ENCODE peak calls at places on chromosomes 13 and 19, in four cellular contexts. G is HepG2, P is K562, F is H1. X is an unnamed sample.

GRCh38 chr19:39671739-39672363 is 16.1 kb downstream of the LGALS16 start:
- DNase-seq in P (peak), F (peak), G (peak), X (peak)

GRCh38 chr13:74449811-74450524 is 315.8 kb upstream of the KLF12 start:
- DNase-seq in F (no peak), P (no peak), G (no peak), X (no peak)

GRCh38 chr19:40262422-40262821 is 22.7 kb downstream of the AKT2 start:
- DNase-seq in G (no peak), P (no peak), F (no peak), X (no peak)

GRCh38 chr19:50460161-50460765 is 16.0 kb upstream of the EMC10 start:
- DNase-seq in P (no peak), G (peak), F (no peak), X (peak)

GRCh38 chr19:5073153-5073844 is 104.4 kb downstream of the KDM4B start:
- DNase-seq in F (no peak), P (no peak), G (no peak), X (no peak)

GRCh38 chr19:41870401-41870873 is 6.6 kb upstream of the CD79A start:
- DNase-seq in F (no peak), G (no peak), P (no peak), X (no peak)

GRCh38 chr19:44640518-44640917 is 3.2 kb upstream of the PVR start:
- DNase-seq in F (no peak), G (no peak), P (no peak), X (no peak)

GRCh38 chr13:75256922-75257321 is 225.0 kb downstream of the TBC1D4 start:
- DNase-seq in P (peak), G (peak), F (no peak), X (no peak)

GRCh38 chr19:43826787-43827754 is at the start of gene ZNF283:
- DNase-seq in F (peak), G (peak), P (peak), X (peak)

GRCh38 chr13:32894589-32895001 is 121.6 kb upstream of the KL start:
- DNase-seq in F (no peak), P (no peak), G (no peak), X (no peak)

GRCh38 chr13:75803175-75803611 is 167.1 kb downstream of the LMO7 start:
- DNase-seq in P (no peak), F (peak), G (no peak), X (no peak)

GRCh38 chr13:55244991-55245644 is 1895.6 kb upstream of the PRR20A start:
- DNase-seq in G (peak), P (peak), F (peak), X (no peak)

GRCh38 chr13:40680659-40681323 is 14.3 kb upstream of the FOXO1 start:
- DNase-seq in G (no peak), F (peak), P (no peak), X (no peak)

GRCh38 chr13:42337808-42338600 is 66.1 kb downstream of the AKAP11 start:
- DNase-seq in P (no peak), G (no peak), F (no peak), X (no peak)

GRCh38 chr13:42330991-42331390 is 59.0 kb downstream of the AKAP11 start:
- DNase-seq in G (no peak), P (no peak), F (no peak), X (no peak)

GRCh38 chr13:42334329-42334706 is 62.4 kb downstream of the AKAP11 start:
- DNase-seq in G (no peak), P (no peak), F (peak), X (no peak)

GRCh38 chr13:42329239-42329638 is 57.3 kb downstream of the AKAP11 start:
- DNase-seq in P (no peak), G (no peak), F (no peak), X (no peak)

GRCh38 chr13:42333613-42334328 is 61.8 kb downstream of the AKAP11 start:
- DNase-seq in G (peak), P (peak), F (no peak), X (peak)
- TF ChIP-seq PHF8 in G (no peak), P (no peak), F (no peak), X (no peak)

GRCh38 chr19:35501684-35502083 is 11.4 kb upstream of the KRTDAP start:
- DNase-seq in G (no peak), F (no peak), P (no peak), X (no peak)

GRCh38 chr19:35498984-35499383 is 8.7 kb upstream of the KRTDAP start:
- DNase-seq in P (peak), F (no peak), G (no peak), X (no peak)

GRCh38 chr19:35500611-35501010 is 10.3 kb upstream of the KRTDAP start:
- DNase-seq in G (no peak), F (no peak), P (no peak), X (no peak)

GRCh38 chr19:35505956-35506355 is 7.5 kb downstream of the DMKN start:
- DNase-seq in P (no peak), G (no peak), F (no peak), X (no peak)

DNA sequence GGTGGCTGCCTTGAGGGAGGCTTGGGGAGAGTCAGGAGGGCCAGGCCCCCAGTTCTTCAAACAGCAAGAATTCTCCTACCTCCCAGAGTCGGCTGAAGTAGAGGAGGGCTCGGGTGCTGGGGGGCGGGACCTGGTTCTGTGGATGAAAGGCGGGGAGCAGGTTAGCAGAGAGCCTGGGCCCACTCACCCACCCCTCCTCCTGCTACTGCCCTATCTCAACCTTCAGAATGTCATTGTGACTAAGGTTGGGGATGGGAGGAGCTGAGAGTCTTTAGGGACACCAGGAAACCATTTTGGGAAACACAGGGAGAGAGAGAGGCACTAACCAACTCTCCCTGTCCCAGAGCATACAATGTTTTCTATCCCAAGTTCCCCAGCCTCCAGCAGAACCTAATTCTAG is 10.7 kb downstream of the DMKN start:
- DNase-seq in G (no peak), P (no peak), F (no peak), X (no peak)
- TF ChIP-seq PHF8 in G (no peak), P (no peak), F (no peak), X (no peak)

GRCh38 chr13:97256343-97256783 is 34.2 kb downstream of the MBNL2 start:
- DNase-seq in P (peak), G (peak), F (no peak), X (peak)
- TF ChIP-seq PHF8 in P (no peak), G (no peak), F (no peak), X (no peak)

DNA sequence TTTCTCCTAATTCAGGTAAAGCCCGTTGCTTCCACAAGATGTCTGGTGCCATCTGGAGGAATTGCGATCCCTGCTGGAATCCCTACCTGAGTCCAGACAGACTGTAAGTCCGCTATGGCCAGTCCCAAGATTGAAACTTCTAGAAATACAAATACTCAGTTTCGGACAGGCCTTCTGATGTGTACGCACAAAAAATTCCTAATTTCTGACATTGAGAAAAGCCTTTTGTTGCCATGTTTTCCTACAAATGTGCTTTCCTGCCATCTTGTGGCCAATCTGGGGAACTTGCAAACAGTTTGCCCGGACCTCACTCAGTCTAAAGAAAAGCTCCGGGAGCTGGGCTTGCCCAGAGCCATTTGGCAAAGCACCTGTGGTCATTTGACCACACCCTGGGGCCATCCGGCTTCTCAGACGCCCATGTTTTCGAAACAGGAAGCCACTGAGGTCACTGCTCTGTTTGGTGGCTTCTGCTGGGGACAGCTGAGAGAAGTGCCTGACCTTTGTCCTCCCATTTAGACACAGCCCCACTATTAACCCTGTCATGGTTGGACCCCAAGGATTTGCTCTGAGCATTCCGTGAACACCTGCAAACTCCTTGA is 79.4 kb downstream of the SLC15A1 start:
- DNase-seq in G (peak), P (peak), F (peak), X (peak)
- TF ChIP-seq PHF8 in G (no peak), P (no peak), F (no peak), X (no peak)

GRCh38 chr13:100837611-100838010 is 163.0 kb upstream of the TMTC4 start:
- DNase-seq in G (no peak), P (no peak), F (no peak), X (no peak)

GRCh38 chr13:100836696-100837095 is 162.1 kb upstream of the TMTC4 start:
- DNase-seq in G (no peak), F (no peak), P (no peak), X (no peak)

DNA sequence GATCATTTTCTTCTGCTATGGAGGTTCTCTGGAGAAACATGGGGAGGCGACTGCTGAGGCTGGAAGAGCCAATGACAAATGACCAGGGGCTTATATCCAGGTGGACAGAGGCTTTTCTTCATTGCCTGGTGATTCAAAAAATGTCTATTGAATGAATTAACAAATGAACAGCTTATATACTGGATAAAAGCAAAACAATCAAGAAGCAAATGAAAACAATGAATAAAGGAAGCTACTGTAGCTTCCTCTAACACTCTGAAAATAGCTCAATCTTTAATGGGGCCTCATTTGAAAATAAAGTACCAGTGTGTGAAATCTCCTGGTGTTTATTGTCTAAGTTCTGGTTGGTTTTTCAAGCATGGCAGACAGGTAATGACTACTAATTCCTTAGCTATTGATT is 167.5 kb upstream of the TMTC4 start:
- DNase-seq in F (no peak), G (no peak), P (no peak), X (no peak)
- TF ChIP-seq PHF8 in F (no peak), G (no peak), P (no peak), X (no peak)

DNA sequence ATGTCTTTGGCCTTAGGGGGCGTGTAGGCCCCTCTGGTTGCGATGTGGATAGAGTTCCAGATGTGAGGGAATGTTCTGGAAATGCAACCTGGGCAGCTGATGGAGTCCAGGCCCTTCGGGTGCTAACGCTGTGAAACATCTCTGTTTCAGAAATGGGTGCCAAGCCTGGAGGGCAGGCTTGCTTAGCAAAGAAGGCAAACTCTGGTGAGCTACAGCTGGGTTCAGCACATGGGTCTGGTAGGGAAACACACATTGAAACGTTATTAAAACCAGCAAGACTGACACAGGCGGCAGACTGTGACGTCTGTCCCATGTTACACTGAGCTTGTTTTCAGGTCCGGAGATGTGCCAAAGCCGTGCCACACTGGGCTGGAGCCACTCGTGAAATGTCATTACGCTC is 8.6 kb upstream of the CDC16 start:
- DNase-seq in F (no peak), P (no peak), G (no peak), X (no peak)
- TF ChIP-seq PHF8 in F (no peak), P (no peak), G (no peak), X (no peak)